ENCODE peak calls at places on chromosomes 7 and 10, in four cellular contexts. N is gastrocnemius medialis, G is testis, Q is tibial nerve. D is an unnamed sample.

GRCh38 chr10:7408494-7409044 is 2.3 kb downstream of the SFMBT2 start:
- DNase-seq in N (peak; percentile 57), G (peak; percentile 73), Q (no peak), D (no peak)

GRCh38 chr7:114295522-114295921 is 119.1 kb upstream of the FOXP2 start:
- DNase-seq in N (no peak), G (no peak), Q (no peak), D (no peak)

GRCh38 chr10:16887565-16887964 is 70.3 kb upstream of the RSU1 start:
- DNase-seq in N (no peak), G (no peak), Q (no peak), D (no peak)

GRCh38 chr7:122033641-122034040 is 110.4 kb downstream of the AASS start:
- DNase-seq in N (no peak), G (no peak), Q (no peak), D (no peak)

GRCh38 chr7:75977741-75978140 is 16.7 kb downstream of the TMEM120A start:
- DNase-seq in N (peak; percentile 76), G (peak; percentile 74), Q (no peak), D (no peak)

GRCh38 chr7:76310102-76310957 is 7.9 kb downstream of the HSPB1 start:
- DNase-seq in N (peak; percentile 60), G (peak; percentile 80), Q (no peak), D (no peak)

GRCh38 chr7:108351715-108352114 is 104.5 kb downstream of the NRCAM start:
- DNase-seq in N (no peak), G (no peak), Q (no peak), D (no peak)

GRCh38 chr7:105776068-105776790 is 100.2 kb downstream of the ATXN7L1 start:
- DNase-seq in N (peak; percentile 73), G (peak; percentile 69), Q (peak; percentile 50), D (no peak)

GRCh38 chr10:86365346-86366032 is 1.1 kb downstream of the GRID1 start:
- DNase-seq in N (peak; percentile 11), G (no peak), Q (peak; percentile 13), D (peak; percentile 25)

GRCh38 chr10:13613519-13613918 is 26.8 kb downstream of the PRPF18 start:
- DNase-seq in N (no peak), G (no peak), Q (no peak), D (no peak)

GRCh38 chr10:117666965-117667364 is 124.4 kb downstream of the EMX2 start:
- DNase-seq in N (no peak), G (no peak), Q (no peak), D (no peak)

GRCh38 chr7:138565071-138565450 is 105.0 kb downstream of the TRIM24 start:
- DNase-seq in N (no peak), G (no peak), Q (no peak), D (no peak)

GRCh38 chr10:52653510-52653909 is 119.1 kb downstream of the MBL2 start:
- DNase-seq in N (peak; percentile 15), G (peak; percentile 50), Q (no peak), D (no peak)

GRCh38 chr7:32222251-32222900 is 152.2 kb upstream of the PDE1C start:
- DNase-seq in N (no peak), G (no peak), Q (no peak), D (no peak)

GRCh38 chr7:65892169-65892568 is 19.3 kb downstream of the VKORC1L1 start:
- DNase-seq in N (no peak), G (no peak), Q (no peak), D (no peak)

GRCh38 chr7:13282377-13282980 is 595.0 kb downstream of the ARL4A start:
- DNase-seq in N (no peak), G (no peak), Q (no peak), D (no peak)

GRCh38 chr7:152674860-152675760 is 831 bp downstream of the XRCC2 start:
- DNase-seq in N (no peak), G (no peak), Q (no peak), D (peak; percentile 38)

GRCh38 chr7:28626629-28627262 is 214.4 kb downstream of the CREB5 start:
- DNase-seq in N (no peak), G (peak; percentile 17), Q (no peak), D (peak; percentile 11)

GRCh38 chr10:114478281-114478680 is 74.0 kb upstream of the AFAP1L2 start:
- DNase-seq in N (no peak), G (no peak), Q (no peak), D (no peak)

DNA sequence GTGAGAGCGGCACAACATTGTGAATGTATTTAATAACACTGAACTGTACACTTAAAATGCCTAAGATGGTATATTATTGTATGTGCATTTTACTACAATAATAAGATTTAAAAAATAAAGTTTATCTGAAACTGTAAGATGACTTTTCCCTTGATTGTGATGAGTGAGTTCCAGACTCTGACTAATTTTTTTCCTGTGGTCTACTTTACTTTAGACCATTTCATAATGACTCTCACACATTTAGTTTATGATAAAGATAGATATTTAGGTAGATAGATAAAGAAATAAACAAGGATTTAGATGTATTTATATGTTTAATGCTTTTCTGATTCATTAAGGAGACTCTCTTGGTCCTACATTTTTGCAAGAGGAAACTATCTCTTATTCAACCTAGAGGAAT is 835.9 kb upstream of the SORCS1 start:
- DNase-seq in N (no peak), G (no peak), Q (no peak), D (no peak)
- H3K4me3 ChIP-seq in N (no peak overlapping the region), G (no peak overlapping the region), Q (no peak overlapping the region), D (no peak overlapping the region)

GRCh38 chr7:44650242-44650641 is 43.8 kb downstream of the OGDH start:
- DNase-seq in N (peak; percentile 5), G (no peak), Q (no peak), D (no peak)

GRCh38 chr7:44655341-44655740 is 48.9 kb downstream of the OGDH start:
- DNase-seq in N (peak; percentile 7), G (no peak), Q (no peak), D (no peak)

GRCh38 chr7:44658979-44659378 is 52.6 kb downstream of the OGDH start:
- DNase-seq in N (no peak), G (no peak), Q (no peak), D (no peak)

GRCh38 chr7:44650772-44651171 is 44.3 kb downstream of the OGDH start:
- DNase-seq in N (peak; percentile 85), G (no peak), Q (no peak), D (no peak)

GRCh38 chr7:44654255-44654791 is 47.9 kb downstream of the OGDH start:
- DNase-seq in N (peak; percentile 36), G (no peak), Q (no peak), D (no peak)
- H3K27ac ChIP-seq in N (peak overlapping the region; percentile 93), G (no peak overlapping the region), Q (no peak overlapping the region), D (no peak overlapping the region)

GRCh38 chr7:19020062-19020461 is 97.4 kb downstream of the TWIST1 start:
- DNase-seq in N (no peak), G (no peak), Q (no peak), D (no peak)
- H3K9me3 ChIP-seq in N (no peaks in the 10 kb centered on the region), G (no peaks in the 10 kb centered on the region), Q (no peaks in the 10 kb centered on the region), D (no peaks in the 10 kb centered on the region)

GRCh38 chr7:30164567-30164966 is 29.8 kb downstream of the MTURN start:
- DNase-seq in N (no peak), G (no peak), Q (no peak), D (peak; percentile 10)

GRCh38 chr7:30168800-30169584 is 34.2 kb downstream of the MTURN start:
- DNase-seq in N (no peak), G (no peak), Q (no peak), D (no peak)

GRCh38 chr7:30166841-30167235 is 32.1 kb downstream of the MTURN start:
- DNase-seq in N (no peak), G (no peak), Q (no peak), D (no peak)

GRCh38 chr7:30165590-30165989 is 30.8 kb downstream of the MTURN start:
- DNase-seq in N (no peak), G (no peak), Q (no peak), D (no peak)

DNA sequence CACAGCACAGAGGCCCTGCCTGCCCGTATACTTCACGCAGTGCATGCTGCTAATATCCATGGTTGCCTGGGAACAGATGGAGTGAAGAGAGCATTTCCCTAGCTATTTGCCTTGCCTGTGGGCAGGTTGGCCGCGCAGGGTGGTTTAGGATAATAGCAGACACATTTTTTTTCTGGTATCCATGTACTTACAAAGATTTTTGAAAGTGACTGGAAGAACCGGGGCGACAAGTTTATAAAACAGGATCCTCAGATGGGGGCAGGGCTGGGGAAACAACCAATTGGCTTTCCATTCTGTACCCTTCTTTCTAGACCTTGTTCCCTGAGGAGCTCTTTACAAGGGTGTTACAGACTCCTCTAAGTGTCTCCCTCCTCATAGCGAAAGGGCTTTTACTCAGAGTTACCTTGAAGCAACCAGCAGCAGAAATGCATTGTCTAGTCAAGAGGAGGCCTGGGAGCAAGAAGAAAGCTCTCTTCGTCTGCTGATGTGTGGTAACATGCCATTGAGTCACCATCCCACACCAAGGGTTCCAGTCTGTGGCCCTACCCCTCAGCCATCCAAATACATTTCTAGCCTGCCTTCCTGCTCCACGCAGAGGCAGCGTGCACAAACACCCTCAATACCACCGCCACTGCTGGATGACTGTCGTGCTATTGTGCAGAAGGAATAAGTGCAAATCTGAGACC is 31.5 kb downstream of the MTURN start:
- DNase-seq in N (no peak), G (no peak), Q (no peak), D (no peak)
- H3K4me3 ChIP-seq in N (no peak overlapping the region), G (no peak overlapping the region), Q (no peak overlapping the region), D (no peak overlapping the region)

DNA sequence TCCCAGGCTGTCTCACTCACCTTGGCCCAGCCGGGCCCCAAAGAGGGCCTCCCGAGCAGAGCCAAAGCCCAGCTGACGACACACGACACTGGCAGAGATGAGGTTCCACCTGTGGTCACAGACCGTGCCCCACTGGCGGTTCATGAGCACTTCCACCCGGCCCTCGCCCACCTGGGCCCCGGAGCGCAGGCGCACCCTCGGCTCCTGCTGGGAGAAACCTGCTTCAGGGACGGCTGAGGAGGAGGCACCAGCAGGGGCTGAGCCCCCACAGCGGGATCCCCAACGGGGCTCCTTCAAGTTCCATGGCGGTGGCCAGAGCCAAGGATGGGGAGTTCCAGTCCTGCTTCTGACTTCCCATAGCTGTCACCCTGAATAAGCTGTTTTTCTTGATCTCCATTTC is 10.0 kb downstream of the LOXL4 start:
- DNase-seq in N (no peak), G (no peak), Q (no peak), D (no peak)
- H3K27ac ChIP-seq in N (no peak overlapping the region), G (no peak overlapping the region), Q (no peak overlapping the region), D (no peak overlapping the region)

GRCh38 chr7:157561816-157562410 is 225.1 kb downstream of the DNAJB6 start:
- DNase-seq in N (no peak), G (no peak), Q (no peak), D (no peak)
- H3K9me3 ChIP-seq in N (no peaks in the 10 kb centered on the region), G (no peaks in the 10 kb centered on the region), Q (no peaks in the 10 kb centered on the region), D (no peaks in the 10 kb centered on the region)

GRCh38 chr10:87546971-87547413 is 42.3 kb downstream of the MINPP1 start:
- DNase-seq in N (no peak), G (no peak), Q (no peak), D (no peak)

GRCh38 chr10:87545783-87546182 is 41.1 kb downstream of the MINPP1 start:
- DNase-seq in N (no peak), G (no peak), Q (no peak), D (no peak)

GRCh38 chr10:87546221-87546620 is 41.5 kb downstream of the MINPP1 start:
- DNase-seq in N (no peak), G (peak; percentile 25), Q (no peak), D (no peak)

GRCh38 chr10:87550741-87551140 is 46.0 kb downstream of the MINPP1 start:
- DNase-seq in N (no peak), G (no peak), Q (no peak), D (no peak)

GRCh38 chr10:87547734-87548311 is 43.1 kb downstream of the MINPP1 start:
- DNase-seq in N (no peak), G (no peak), Q (no peak), D (no peak)
- H3K4me3 ChIP-seq in N (no peak overlapping the region), G (no peak overlapping the region), Q (no peak overlapping the region), D (no peak overlapping the region)

D was measured in WERI-Rb-1.